ENCODE peak calls at places on chromosomes 5 and 9, in ten cellular contexts. P is head of caudate nucleus; Q is HEK293T; U is RCC 7860; A is Panc1; X is T-helper 1 cell; K is kidney tubule cell; W is epithelial cell of esophagus; E is NCI-H1092 treated with DMSO at 0.1 percent for 48 hours; D is stimulated activated CD4-positive, alpha-beta T cell treated with anti-CD3 and anti-CD28 coated beads, Interleukin-2, amount 100 ng/mL, for 4 hours. J is an unnamed sample.

GRCh38 chr5:135028791-135029467 is 5.1 kb downstream of the PITX1 start:
- DNase-seq in P (no peak), Q (no peak), U (no peak), A (no peak), X (no peak), K (no peak), W (no peak), E (no peak), D (no peak), J (no peak)

GRCh38 chr5:134142088-134142487 is 27.6 kb downstream of the TCF7 start:
- DNase-seq in P (peak; percentile 23), Q (no peak), U (no peak), A (no peak), X (no peak), K (no peak), W (no peak), E (no peak), D (no peak), J (no peak)

GRCh38 chr5:133664422-133664821 is 52.1 kb upstream of the FSTL4 start:
- DNase-seq in P (no peak), Q (no peak), U (peak; percentile 70), A (peak; percentile 53), X (no peak), K (peak; percentile 94), W (peak; percentile 91), E (no peak), D (no peak), J (peak; percentile 50)

GRCh38 chr5:132105688-132106087 is 32.1 kb downstream of the CSF2 start:
- DNase-seq in P (no peak), Q (no peak), U (no peak), A (no peak), X (no peak), K (no peak), W (no peak), E (no peak), D (no peak), J (no peak)

GRCh38 chr5:157222506-157223230 is 42.0 kb downstream of the ITK start:
- DNase-seq in P (no peak), Q (no peak), U (peak; percentile 70), A (no peak), X (peak; percentile 92), K (peak; percentile 47), W (no peak), E (no peak), D (peak; percentile 86), J (peak; percentile 44)

GRCh38 chr5:174910245-174910737 is 185.9 kb downstream of the MSX2 start:
- DNase-seq in P (peak; percentile 90), Q (peak; percentile 90), U (peak; percentile 24), A (peak; percentile 52), X (peak; percentile 36), K (peak; percentile 49), W (peak; percentile 20), E (peak; percentile 19), D (peak; percentile 15), J (no peak)

GRCh38 chr5:172659909-172660628 is 19.0 kb downstream of the NEURL1B start:
- DNase-seq in P (peak; percentile 80), Q (no peak), U (no peak), A (no peak), X (no peak), K (peak; percentile 59), W (peak; percentile 80), E (peak; percentile 62), D (no peak), J (peak; percentile 62)

GRCh38 chr9:115291841-115292240 is 173.9 kb upstream of the TNC start:
- DNase-seq in P (no peak), Q (no peak), U (no peak), A (no peak), X (no peak), K (no peak), W (peak; percentile 90), E (no peak), D (no peak), J (peak; percentile 76)

GRCh38 chr5:116544542-116545241 is 29.9 kb downstream of the SEMA6A start:
- DNase-seq in P (no peak), Q (no peak), U (no peak), A (no peak), X (no peak), K (peak; percentile 84), W (no peak), E (no peak), D (no peak), J (no peak)

GRCh38 chr9:75448281-75448680 is 360.0 kb downstream of the OSTF1 start:
- DNase-seq in P (no peak), Q (no peak), U (no peak), A (no peak), X (no peak), K (peak; percentile 10), W (no peak), E (no peak), D (no peak), J (no peak)

GRCh38 chr9:34454571-34455065 is 3.8 kb downstream of the FAM219A start:
- DNase-seq in P (peak; percentile 72), Q (no peak), U (peak; percentile 53), A (no peak), X (no peak), K (peak; percentile 68), W (peak; percentile 85), E (no peak), D (no peak), J (peak; percentile 9)

GRCh38 chr9:101618693-101619092 is 23.9 kb upstream of the PPP3R2 start:
- DNase-seq in P (no peak), Q (no peak), U (no peak), A (no peak), X (peak; percentile 2), K (peak; percentile 41), W (no peak), E (no peak), D (no peak), J (no peak)